ENCODE peak calls at places on chromosomes 6 and 20, in ten cellular contexts. J, R, K, O, S, G, Z, T, V and N are unnamed samples.

GRCh38 chr6:142867355-142867801 is 77.6 kb downstream of the HIVEP2 start:
- DNase-seq in J (no peak), R (no peak), K (no peak), O (no peak), S (no peak), G (no peak), Z (no peak), T (no peak), V (no peak), N (no peak)

GRCh38 chr6:27503436-27504030 is 30.6 kb upstream of the ZNF184 start:
- DNase-seq in J (peak; percentile 77), R (peak; percentile 85), K (peak; percentile 36), O (peak; percentile 41), S (peak; percentile 76), G (no peak), Z (peak; percentile 73), T (peak; percentile 71), V (peak; percentile 72), N (peak; percentile 83)

GRCh38 chr6:154848580-154848979 is 115.4 kb downstream of the SCAF8 start:
- DNase-seq in J (peak; percentile 5), R (no peak), K (no peak), O (no peak), S (no peak), G (no peak), Z (no peak), T (no peak), V (no peak), N (no peak)

GRCh38 chr6:139152088-139152891 is 17.4 kb downstream of the HECA start:
- DNase-seq in J (peak; percentile 44), R (no peak), K (no peak), O (no peak), S (no peak), G (no peak), Z (no peak), T (no peak), V (no peak), N (no peak)

GRCh38 chr6:79544299-79544927 is 7.2 kb upstream of the LCA5 start:
- DNase-seq in J (peak; percentile 47), R (no peak), K (peak; percentile 10), O (no peak), S (no peak), G (no peak), Z (no peak), T (no peak), V (no peak), N (no peak)

GRCh38 chr6:16483315-16483875 is 245.0 kb downstream of the GMPR start:
- DNase-seq in J (no peak), R (no peak), K (no peak), O (no peak), S (no peak), G (no peak), Z (no peak), T (no peak), V (peak; percentile 42), N (peak; percentile 83)

GRCh38 chr20:44861547-44862006 is 23.9 kb upstream of the YWHAB start:
- DNase-seq in J (peak; percentile 69), R (no peak), K (no peak), O (no peak), S (no peak), G (peak; percentile 96), Z (peak; percentile 23), T (no peak), V (no peak), N (no peak)

GRCh38 chr6:133447924-133448323 is 206.8 kb downstream of the EYA4 start:
- DNase-seq in J (no peak), R (no peak), K (no peak), O (no peak), S (no peak), G (peak; percentile 6), Z (no peak), T (no peak), V (no peak), N (no peak)